ENCODE peak calls at places on chromosomes 2 and 18, in nine cellular contexts. S, V, Y, G, I, F, A, X and H are unnamed samples.

GRCh38 chr18:6976935-6977334 is 140.7 kb downstream of the LAMA1 start:
- DNase-seq in S (no peak), V (no peak), Y (no peak), G (no peak), I (no peak), F (no peak), A (no peak), X (no peak), H (no peak)

GRCh38 chr2:102159295-102159694 is 16.7 kb downstream of the IL1R1 start:
- DNase-seq in S (no peak), V (no peak), Y (no peak), G (no peak), I (no peak), F (peak), A (no peak), X (no peak), H (no peak)

GRCh38 chr2:8654483-8654882 is 27.4 kb upstream of the ID2 start:
- DNase-seq in S (no peak), V (no peak), Y (no peak), G (no peak), I (no peak), F (no peak), A (no peak), X (peak), H (no peak)

GRCh38 chr18:49135871-49136270 is 185.1 kb upstream of the SMAD7 start:
- DNase-seq in S (no peak), V (no peak), Y (no peak), G (no peak), I (no peak), F (no peak), A (no peak), X (no peak), H (peak)

GRCh38 chr2:64485961-64486360 is 32.0 kb downstream of the LGALSL start:
- DNase-seq in S (no peak), V (no peak), Y (no peak), G (no peak), I (no peak), F (peak), A (no peak), X (no peak), H (no peak)

GRCh38 chr18:2961828-2962227 is 51.1 kb downstream of the LPIN2 start:
- DNase-seq in S (no peak), V (no peak), Y (no peak), G (no peak), I (peak), F (peak), A (no peak), X (peak), H (no peak)

GRCh38 chr2:157874997-157875719 is 972 bp downstream of the ACVR1 start:
- DNase-seq in S (peak), V (peak), Y (peak), G (no peak), I (no peak), F (peak), A (peak), X (peak), H (no peak)

GRCh38 chr18:3675446-3675845 is 225.5 kb downstream of the TGIF1 start:
- DNase-seq in S (no peak), V (no peak), Y (no peak), G (no peak), I (no peak), F (peak), A (no peak), X (no peak), H (no peak)

GRCh38 chr2:233385489-233386044 is 31.3 kb downstream of the DGKD start:
- DNase-seq in S (peak), V (no peak), Y (no peak), G (no peak), I (peak), F (no peak), A (no peak), X (no peak), H (no peak)

GRCh38 chr2:179273461-179273962 is 8.9 kb upstream of the SESTD1 start:
- DNase-seq in S (no peak), V (no peak), Y (no peak), G (no peak), I (no peak), F (no peak), A (no peak), X (no peak), H (no peak)

GRCh38 chr2:174888646-174889271 is 116.4 kb downstream of the CHN1 start:
- DNase-seq in S (no peak), V (no peak), Y (no peak), G (no peak), I (no peak), F (no peak), A (no peak), X (no peak), H (no peak)